ENCODE peak calls at places on chromosomes 13 and 19, in ten cellular contexts. One of them, this sample, is unnamed.

GRCh38 chr19:51439021-51439465 is 19.2 kb downstream of the SIGLEC8 start:
- DNase-seq in fibroblast of pulmonary artery: peak
- DNase-seq in epithelial cell of esophagus: peak
- DNase-seq in colonic mucosa: no peak
- DNase-seq in mucosa of descending colon: peak
- DNase-seq in transverse colon: no peak
- DNase-seq in right atrium auricular region: no peak
- DNase-seq in left lung: no peak
- DNase-seq in A673: peak
- DNase-seq in cardiac fibroblast: peak
- DNase-seq in this sample: no peak

GRCh38 chr19:28137772-28138171 is 1075.2 kb downstream of the UQCRFS1 start:
- DNase-seq in fibroblast of pulmonary artery: no peak
- DNase-seq in epithelial cell of esophagus: no peak
- DNase-seq in colonic mucosa: no peak
- DNase-seq in mucosa of descending colon: no peak
- DNase-seq in transverse colon: no peak
- DNase-seq in right atrium auricular region: no peak
- DNase-seq in left lung: no peak
- DNase-seq in A673: no peak
- DNase-seq in cardiac fibroblast: no peak
- DNase-seq in this sample: no peak

GRCh38 chr19:14434157-14434501 is 1.0 kb downstream of the PKN1 start:
- DNase-seq in fibroblast of pulmonary artery: no peak
- DNase-seq in epithelial cell of esophagus: no peak
- DNase-seq in colonic mucosa: peak
- DNase-seq in mucosa of descending colon: no peak
- DNase-seq in transverse colon: no peak
- DNase-seq in right atrium auricular region: no peak
- DNase-seq in left lung: no peak
- DNase-seq in A673: no peak
- DNase-seq in cardiac fibroblast: no peak
- DNase-seq in this sample: no peak

GRCh38 chr19:5880604-5881078 is 10.3 kb upstream of the FUT5 start:
- DNase-seq in fibroblast of pulmonary artery: peak
- DNase-seq in epithelial cell of esophagus: peak
- DNase-seq in colonic mucosa: peak
- DNase-seq in mucosa of descending colon: peak
- DNase-seq in transverse colon: peak
- DNase-seq in right atrium auricular region: no peak
- DNase-seq in left lung: peak
- DNase-seq in A673: no peak
- DNase-seq in cardiac fibroblast: peak
- DNase-seq in this sample: peak

GRCh38 chr19:46181386-46181774 is 33.3 kb downstream of the IGFL2 start:
- DNase-seq in fibroblast of pulmonary artery: peak
- DNase-seq in epithelial cell of esophagus: peak
- DNase-seq in colonic mucosa: no peak
- DNase-seq in mucosa of descending colon: no peak
- DNase-seq in transverse colon: no peak
- DNase-seq in right atrium auricular region: no peak
- DNase-seq in left lung: no peak
- DNase-seq in A673: peak
- DNase-seq in cardiac fibroblast: peak
- DNase-seq in this sample: peak

GRCh38 chr13:95787356-95788099 is 110.6 kb downstream of the DNAJC3 start:
- DNase-seq in fibroblast of pulmonary artery: no peak
- DNase-seq in epithelial cell of esophagus: peak
- DNase-seq in colonic mucosa: no peak
- DNase-seq in mucosa of descending colon: no peak
- DNase-seq in transverse colon: no peak
- DNase-seq in right atrium auricular region: no peak
- DNase-seq in left lung: no peak
- DNase-seq in A673: no peak
- DNase-seq in cardiac fibroblast: no peak
- DNase-seq in this sample: peak

GRCh38 chr19:50669319-50670101 is 20.3 kb downstream of the C19orf81 start:
- DNase-seq in fibroblast of pulmonary artery: peak
- DNase-seq in epithelial cell of esophagus: no peak
- DNase-seq in colonic mucosa: peak
- DNase-seq in mucosa of descending colon: peak
- DNase-seq in transverse colon: peak
- DNase-seq in right atrium auricular region: no peak
- DNase-seq in left lung: no peak
- DNase-seq in A673: peak
- DNase-seq in cardiac fibroblast: peak
- DNase-seq in this sample: peak

GRCh38 chr13:28532226-28533048 is 37.5 kb upstream of the FLT1 start:
- DNase-seq in fibroblast of pulmonary artery: no peak
- DNase-seq in epithelial cell of esophagus: no peak
- DNase-seq in colonic mucosa: no peak
- DNase-seq in mucosa of descending colon: no peak
- DNase-seq in transverse colon: no peak
- DNase-seq in right atrium auricular region: no peak
- DNase-seq in left lung: no peak
- DNase-seq in A673: peak
- DNase-seq in cardiac fibroblast: peak
- DNase-seq in this sample: peak

GRCh38 chr19:1051791-1052190 is 11.9 kb downstream of the ABCA7 start:
- DNase-seq in fibroblast of pulmonary artery: no peak
- DNase-seq in epithelial cell of esophagus: no peak
- DNase-seq in colonic mucosa: no peak
- DNase-seq in mucosa of descending colon: no peak
- DNase-seq in transverse colon: no peak
- DNase-seq in right atrium auricular region: no peak
- DNase-seq in left lung: no peak
- DNase-seq in A673: no peak
- DNase-seq in cardiac fibroblast: no peak
- DNase-seq in this sample: no peak

GRCh38 chr19:3358919-3359849 is 7.2 kb upstream of the NFIC start:
- DNase-seq in fibroblast of pulmonary artery: peak
- DNase-seq in epithelial cell of esophagus: peak
- DNase-seq in colonic mucosa: peak
- DNase-seq in mucosa of descending colon: peak
- DNase-seq in transverse colon: peak
- DNase-seq in right atrium auricular region: no peak
- DNase-seq in left lung: peak
- DNase-seq in A673: peak
- DNase-seq in cardiac fibroblast: peak
- DNase-seq in this sample: no peak

GRCh38 chr19:869245-870177 is 10.0 kb downstream of the CFD start:
- DNase-seq in fibroblast of pulmonary artery: peak
- DNase-seq in epithelial cell of esophagus: peak
- DNase-seq in colonic mucosa: peak
- DNase-seq in mucosa of descending colon: peak
- DNase-seq in transverse colon: peak
- DNase-seq in right atrium auricular region: peak
- DNase-seq in left lung: peak
- DNase-seq in A673: peak
- DNase-seq in cardiac fibroblast: peak
- DNase-seq in this sample: peak

GRCh38 chr13:99657848-99658265 is 156.6 kb downstream of the TM9SF2 start:
- DNase-seq in fibroblast of pulmonary artery: peak
- DNase-seq in epithelial cell of esophagus: no peak
- DNase-seq in colonic mucosa: peak
- DNase-seq in mucosa of descending colon: peak
- DNase-seq in transverse colon: no peak
- DNase-seq in right atrium auricular region: peak
- DNase-seq in left lung: no peak
- DNase-seq in A673: peak
- DNase-seq in cardiac fibroblast: peak
- DNase-seq in this sample: peak

DNA sequence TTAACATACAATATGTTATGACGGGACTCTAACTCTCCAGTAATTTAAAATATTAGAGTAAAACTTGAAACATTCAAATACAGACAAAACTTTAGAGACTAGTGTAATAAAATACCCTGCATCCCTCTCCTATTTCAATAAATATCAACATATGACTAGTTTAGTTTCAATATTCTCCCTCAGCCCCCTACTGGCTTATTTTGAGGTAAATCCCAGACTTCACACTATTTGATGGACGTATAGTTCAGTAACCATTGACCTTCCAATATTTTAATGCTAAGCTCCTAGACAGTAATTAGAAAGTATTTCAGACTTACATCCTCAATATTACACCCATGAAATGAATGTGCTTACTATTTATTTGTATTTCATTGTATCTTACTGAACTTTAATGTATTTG is 180.7 kb upstream of the STARD13 start:
- DNase-seq in fibroblast of pulmonary artery: no peak
- DNase-seq in epithelial cell of esophagus: no peak
- DNase-seq in colonic mucosa: no peak
- DNase-seq in mucosa of descending colon: no peak
- DNase-seq in transverse colon: no peak
- DNase-seq in right atrium auricular region: no peak
- DNase-seq in left lung: no peak
- DNase-seq in A673: no peak
- DNase-seq in cardiac fibroblast: no peak
- DNase-seq in this sample: no peak
- TF ChIP-seq CTCF in fibroblast of pulmonary artery: peak
- TF ChIP-seq CTCF in epithelial cell of esophagus: no peak
- TF ChIP-seq CTCF in colonic mucosa: no peak
- TF ChIP-seq CTCF in mucosa of descending colon: no peak
- TF ChIP-seq CTCF in transverse colon: no peak
- TF ChIP-seq CTCF in right atrium auricular region: no peak
- TF ChIP-seq CTCF in left lung: no peak
- TF ChIP-seq CTCF in A673: peak
- TF ChIP-seq CTCF in cardiac fibroblast: peak
- TF ChIP-seq CTCF in this sample: no peak

DNA sequence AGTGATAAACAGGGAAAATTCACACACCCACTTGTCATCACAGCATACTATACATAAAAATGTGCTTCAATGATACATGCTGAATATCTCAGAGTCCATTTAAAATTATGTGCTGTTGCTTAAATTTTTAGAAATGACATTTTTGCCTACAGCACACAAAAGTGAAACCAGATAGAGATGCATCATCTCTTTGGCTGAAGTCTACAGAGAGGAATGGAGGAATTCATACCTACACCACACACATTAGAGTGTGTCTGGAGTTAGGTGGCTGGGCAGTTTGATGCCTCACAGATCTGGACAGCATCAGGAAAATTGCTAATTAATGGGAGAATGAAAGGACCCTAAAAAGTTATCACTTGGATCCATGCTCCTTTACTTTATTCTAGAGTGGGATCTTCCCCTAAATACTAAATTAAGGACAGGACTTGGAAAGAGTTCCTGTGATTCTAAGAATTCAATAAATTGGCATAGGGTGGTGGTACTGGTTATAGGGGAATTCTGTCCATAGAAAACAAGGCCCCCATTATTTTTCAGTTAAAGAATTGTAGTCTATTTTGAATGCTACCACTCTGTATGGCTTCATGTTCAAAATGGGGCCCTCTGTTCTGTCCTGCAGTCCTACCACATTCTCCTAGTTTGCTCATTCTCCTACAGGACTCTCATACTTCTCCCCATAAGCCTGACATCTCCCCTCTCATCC is 41.3 kb downstream of the RCBTB2 start:
- DNase-seq in fibroblast of pulmonary artery: no peak
- DNase-seq in epithelial cell of esophagus: no peak
- DNase-seq in colonic mucosa: no peak
- DNase-seq in mucosa of descending colon: no peak
- DNase-seq in transverse colon: no peak
- DNase-seq in right atrium auricular region: no peak
- DNase-seq in left lung: no peak
- DNase-seq in A673: no peak
- DNase-seq in cardiac fibroblast: no peak
- DNase-seq in this sample: no peak
- H3K4me3 ChIP-seq in fibroblast of pulmonary artery: peak
- H3K4me3 ChIP-seq in epithelial cell of esophagus: no peak
- H3K4me3 ChIP-seq in colonic mucosa: no peak
- H3K4me3 ChIP-seq in mucosa of descending colon: no peak
- H3K4me3 ChIP-seq in transverse colon: peak
- H3K4me3 ChIP-seq in right atrium auricular region: peak
- H3K4me3 ChIP-seq in left lung: peak
- H3K4me3 ChIP-seq in A673: no peak
- H3K4me3 ChIP-seq in cardiac fibroblast: peak
- H3K4me3 ChIP-seq in this sample: no peak

DNA sequence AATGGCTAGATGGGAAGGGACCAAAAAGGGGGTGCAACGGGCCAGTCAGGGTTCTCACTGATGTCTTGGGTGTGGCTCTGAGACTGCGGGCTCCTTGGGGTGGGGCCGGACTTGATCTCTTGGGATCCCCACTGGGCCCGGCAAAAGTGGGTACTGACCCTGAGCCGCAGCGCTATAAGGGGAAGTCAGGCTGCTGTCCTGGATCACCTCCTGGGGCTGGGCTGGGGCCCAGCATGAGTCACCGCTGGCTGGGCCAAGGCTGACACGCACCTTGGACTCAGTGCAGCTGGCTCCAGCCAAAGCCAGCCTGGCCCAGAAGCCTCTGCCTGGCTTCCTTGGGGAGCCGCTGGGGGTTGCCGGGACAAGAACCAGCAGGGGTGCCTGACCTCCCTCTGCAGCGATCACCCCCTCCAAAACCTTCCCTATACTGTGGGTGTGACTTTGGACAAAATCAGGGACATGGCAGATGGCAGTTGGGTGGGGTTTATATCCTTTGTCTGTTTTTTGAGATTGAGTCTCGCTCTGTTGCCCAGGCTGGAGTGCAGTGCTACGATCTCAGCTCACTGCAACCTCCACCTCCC is 614 bp upstream of the IQCN start:
- DNase-seq in fibroblast of pulmonary artery: peak
- DNase-seq in epithelial cell of esophagus: peak
- DNase-seq in colonic mucosa: peak
- DNase-seq in mucosa of descending colon: peak
- DNase-seq in transverse colon: peak
- DNase-seq in right atrium auricular region: peak
- DNase-seq in left lung: peak
- DNase-seq in A673: no peak
- DNase-seq in cardiac fibroblast: peak
- DNase-seq in this sample: peak
- TF ChIP-seq CTCF in fibroblast of pulmonary artery: no peak
- TF ChIP-seq CTCF in epithelial cell of esophagus: no peak
- TF ChIP-seq CTCF in colonic mucosa: no peak
- TF ChIP-seq CTCF in mucosa of descending colon: no peak
- TF ChIP-seq CTCF in transverse colon: peak
- TF ChIP-seq CTCF in right atrium auricular region: no peak
- TF ChIP-seq CTCF in left lung: no peak
- TF ChIP-seq CTCF in A673: no peak
- TF ChIP-seq CTCF in cardiac fibroblast: no peak
- TF ChIP-seq CTCF in this sample: no peak

DNA sequence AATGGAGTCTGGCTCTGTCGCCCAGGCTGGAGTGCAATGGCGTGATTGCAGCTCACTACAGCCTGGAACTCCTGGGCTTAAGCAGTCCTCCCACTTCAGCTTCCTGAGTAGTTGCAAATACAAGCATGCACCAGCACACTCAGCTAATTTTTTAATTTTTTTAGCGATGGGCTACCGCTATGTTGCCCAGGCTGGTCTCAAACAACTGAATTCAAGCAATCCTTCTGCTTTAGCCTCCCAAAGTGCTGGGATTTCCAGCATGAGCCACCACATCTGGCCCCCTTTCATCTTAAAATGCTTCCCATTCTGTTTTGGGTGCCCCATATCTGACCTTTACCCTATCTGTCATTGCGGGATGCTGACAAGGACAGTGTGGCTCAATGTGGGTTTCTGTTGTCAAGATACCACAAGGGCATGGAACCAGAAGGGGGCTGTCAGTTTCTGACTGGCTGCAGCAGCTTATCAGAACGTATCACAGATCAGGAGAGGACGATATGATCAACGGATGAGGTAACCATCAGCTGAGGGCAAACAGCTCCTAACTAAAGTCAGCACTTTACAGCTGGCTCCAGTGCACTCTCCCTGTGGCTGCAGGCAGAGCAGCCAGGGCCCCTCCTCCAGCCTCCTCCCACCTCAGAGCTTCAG is 32.4 kb downstream of the GPR42 start:
- DNase-seq in fibroblast of pulmonary artery: no peak
- DNase-seq in epithelial cell of esophagus: no peak
- DNase-seq in colonic mucosa: no peak
- DNase-seq in mucosa of descending colon: no peak
- DNase-seq in transverse colon: no peak
- DNase-seq in right atrium auricular region: no peak
- DNase-seq in left lung: no peak
- DNase-seq in A673: no peak
- DNase-seq in cardiac fibroblast: peak
- DNase-seq in this sample: no peak
- H3K4me3 ChIP-seq in fibroblast of pulmonary artery: no peak
- H3K4me3 ChIP-seq in epithelial cell of esophagus: no peak
- H3K4me3 ChIP-seq in colonic mucosa: no peak
- H3K4me3 ChIP-seq in mucosa of descending colon: no peak
- H3K4me3 ChIP-seq in transverse colon: no peak
- H3K4me3 ChIP-seq in right atrium auricular region: no peak
- H3K4me3 ChIP-seq in left lung: no peak
- H3K4me3 ChIP-seq in A673: no peak
- H3K4me3 ChIP-seq in cardiac fibroblast: no peak
- H3K4me3 ChIP-seq in this sample: no peak